ENCODE peak calls at places on chromosomes 3 and 15, in ten cellular contexts. E is A549; D is heart left ventricle; N is IMR-90; R is CD8-positive, alpha-beta memory T cell; A is retinal pigment epithelial cell; P is GM23248; C is choroid plexus epithelial cell; V is RWPE2; H is heart right ventricle. B is an unnamed sample.
A peak's percentile ranks its signal among the peaks of the same experiment; 100 is the strongest.

GRCh38 chr3:189625071-189625470 is 6.1 kb upstream of the TP63 start:
- DNase-seq in E (no peak), D (no peak), N (no peak), R (no peak), A (no peak), P (no peak), C (no peak), V (no peak), H (no peak), B (no peak)

GRCh38 chr3:185402561-185402960 is 39.6 kb downstream of the MAP3K13 start:
- DNase-seq in E (no peak), D (no peak), N (peak; percentile 61), R (no peak), A (peak; percentile 81), P (peak; percentile 43), C (peak; percentile 35), V (no peak), H (peak; percentile 5), B (peak; percentile 49)

GRCh38 chr3:10004960-10005564 is 18.4 kb upstream of the EMC3 start:
- DNase-seq in E (no peak), D (no peak), N (no peak), R (no peak), A (no peak), P (no peak), C (peak; percentile 50), V (no peak), H (no peak), B (no peak)

GRCh38 chr3:44835684-44836083 is 26.0 kb upstream of the TMEM42 start:
- DNase-seq in E (no peak), D (no peak), N (no peak), R (no peak), A (no peak), P (no peak), C (no peak), V (no peak), H (no peak), B (no peak)

GRCh38 chr3:177729939-177730700 is 532.8 kb upstream of the TBL1XR1 start:
- DNase-seq in E (no peak), D (no peak), N (no peak), R (no peak), A (no peak), P (no peak), C (peak; percentile 73), V (no peak), H (peak; percentile 69), B (no peak)

GRCh38 chr3:176939022-176939817 is 258.1 kb downstream of the TBL1XR1 start:
- DNase-seq in E (peak; percentile 43), D (no peak), N (peak; percentile 86), R (peak; percentile 21), A (peak; percentile 48), P (peak; percentile 90), C (peak; percentile 93), V (no peak), H (peak; percentile 36), B (peak; percentile 38)

GRCh38 chr15:80500021-80500420 is 95.8 kb downstream of the ARNT2 start:
- DNase-seq in E (no peak), D (no peak), N (no peak), R (no peak), A (no peak), P (no peak), C (no peak), V (no peak), H (no peak), B (no peak)

GRCh38 chr15:92880796-92881569 is 19.1 kb upstream of the CHD2 start:
- DNase-seq in E (no peak), D (no peak), N (no peak), R (no peak), A (no peak), P (peak; percentile 36), C (peak; percentile 36), V (no peak), H (no peak), B (no peak)

GRCh38 chr3:130425484-130425883 is 80.0 kb downstream of the COL6A5 start:
- DNase-seq in E (no peak), D (no peak), N (no peak), R (no peak), A (no peak), P (peak; percentile 2), C (no peak), V (no peak), H (no peak), B (no peak)

GRCh38 chr3:168961271-168961670 is 702.2 kb downstream of the MECOM start:
- DNase-seq in E (no peak), D (no peak), N (no peak), R (no peak), A (no peak), P (no peak), C (no peak), V (no peak), H (no peak), B (no peak)

GRCh38 chr15:52727825-52728224 is 48.6 kb upstream of the ATOSA start:
- DNase-seq in E (no peak), D (no peak), N (no peak), R (no peak), A (no peak), P (no peak), C (no peak), V (no peak), H (no peak), B (no peak)

GRCh38 chr3:124246949-124247348 is 255.0 kb upstream of the ROPN1 start:
- DNase-seq in E (peak; percentile 30), D (no peak), N (peak; percentile 25), R (no peak), A (no peak), P (peak; percentile 32), C (peak; percentile 47), V (no peak), H (no peak), B (no peak)

GRCh38 chr15:52013151-52013791 is 5.7 kb upstream of the MAPK6 start:
- DNase-seq in E (no peak), D (no peak), N (peak; percentile 80), R (no peak), A (no peak), P (peak; percentile 65), C (peak; percentile 38), V (no peak), H (no peak), B (no peak)

GRCh38 chr3:85342915-85343314 is 384.1 kb downstream of the CADM2 start:
- DNase-seq in E (peak; percentile 3), D (no peak), N (no peak), R (no peak), A (peak; percentile 0), P (no peak), C (peak; percentile 30), V (no peak), H (no peak), B (no peak)

GRCh38 chr3:48564022-48564421 is 441 bp upstream of the UCN2 start:
- DNase-seq in E (peak; percentile 56), D (no peak), N (peak; percentile 62), R (no peak), A (no peak), P (peak; percentile 90), C (peak; percentile 56), V (no peak), H (no peak), B (peak; percentile 84)

DNA sequence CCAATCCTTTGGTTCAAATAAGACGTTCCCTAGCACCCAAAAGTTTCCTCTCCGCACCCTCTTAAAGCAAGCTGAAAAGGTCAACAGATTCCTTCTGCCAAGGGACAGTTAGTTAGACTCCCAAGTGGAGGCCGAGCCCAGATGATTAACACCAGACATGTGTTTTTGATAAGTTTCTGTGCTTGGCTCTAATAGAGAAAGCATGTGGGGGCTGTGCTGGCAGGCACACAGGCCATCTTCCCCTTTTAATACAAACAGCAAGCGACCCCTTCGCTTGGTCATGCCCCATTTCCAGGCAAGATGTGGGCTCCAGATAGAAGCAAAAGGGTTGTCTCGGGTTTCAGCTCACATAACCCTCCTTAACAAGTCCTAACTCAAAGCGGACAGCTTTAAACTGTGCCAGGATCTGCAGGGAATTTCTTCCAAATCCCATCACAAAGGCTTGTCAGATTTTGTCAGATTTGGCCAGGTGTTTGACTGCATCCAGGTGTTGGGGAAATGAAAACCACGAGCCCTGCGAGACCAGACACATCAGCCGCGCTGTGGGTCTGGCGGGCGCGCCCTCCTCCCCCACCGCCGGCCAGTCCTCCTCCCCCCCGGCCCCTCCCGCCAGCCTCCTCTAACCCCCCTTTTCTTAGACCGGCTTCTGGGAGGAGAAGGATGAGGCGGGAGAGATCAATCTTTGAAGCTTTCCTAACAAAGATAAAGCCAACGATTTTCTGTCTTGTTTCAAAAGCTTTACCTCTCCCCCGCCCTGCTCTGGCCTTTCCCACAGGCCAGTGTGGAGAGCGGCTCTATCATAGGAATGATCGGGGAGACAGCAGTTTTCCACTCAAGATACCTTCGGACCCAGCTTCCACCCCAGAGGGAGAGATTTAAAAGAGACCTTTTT is 3.4 kb downstream of the HES1 start:
- DNase-seq in E (no peak), D (no peak), N (peak; percentile 76), R (no peak), A (peak; percentile 93), P (peak; percentile 88), C (peak; percentile 79), V (peak; percentile 79), H (peak; percentile 40), B (peak; percentile 30)
- H3K4me3 ChIP-seq in E (peak overlapping the region; percentile 55), D (peak overlapping the region; percentile 76), N (no peak overlapping the region), R (no peak overlapping the region), A (peak overlapping the region; percentile 100), P (peak overlapping the region; percentile 79), C (peak overlapping the region; percentile 67), V (peak overlapping the region; percentile 77), H (peak overlapping the region; percentile 25), B (no peak overlapping the region)

GRCh38 chr3:194058189-194058571 is 77.8 kb upstream of the HES1 start:
- DNase-seq in E (no peak), D (peak; percentile 78), N (peak; percentile 36), R (peak; percentile 4), A (no peak), P (peak; percentile 66), C (peak; percentile 71), V (no peak), H (peak; percentile 64), B (peak; percentile 72)
- H3K4me3 ChIP-seq in E (no peak overlapping the region), D (peak overlapping the region; percentile 45), N (no peak overlapping the region), R (no peak overlapping the region), A (peak overlapping the region; percentile 24), P (peak overlapping the region; percentile 43), C (peak overlapping the region; percentile 41), V (no peak overlapping the region), H (peak overlapping the region; percentile 29), B (peak overlapping the region; percentile 18)

GRCh38 chr3:94028093-94028837 is at the start of gene STX19:
- DNase-seq in E (no peak), D (no peak), N (no peak), R (no peak), A (no peak), P (no peak), C (no peak), V (no peak), H (no peak), B (no peak)
- H3K4me3 ChIP-seq in E (no peak within 1 kb of the TSS), D (no peak within 1 kb of the TSS), N (no peak within 1 kb of the TSS), R (no peak within 1 kb of the TSS), A (no peak within 1 kb of the TSS), P (no peak within 1 kb of the TSS), C (no peak within 1 kb of the TSS), V (no peak within 1 kb of the TSS), H (no peak within 1 kb of the TSS), B (no peak within 1 kb of the TSS)

GRCh38 chr3:5141760-5142159 is 19.7 kb downstream of the ARL8B start:
- DNase-seq in E (no peak), D (no peak), N (no peak), R (no peak), A (no peak), P (no peak), C (no peak), V (no peak), H (no peak), B (no peak)
- H3K4me3 ChIP-seq in E (no peak overlapping the region), D (no peak overlapping the region), N (no peak overlapping the region), R (no peak overlapping the region), A (no peak overlapping the region), P (no peak overlapping the region), C (no peak overlapping the region), V (no peak overlapping the region), H (no peak overlapping the region), B (no peak overlapping the region)